ENCODE peak calls at places on chromosome 20, in nine cellular contexts. U is ovary, A is testis, L is neural crest cell, V is GM12865, K is Calu3, E is lung, D is adrenal gland, H is fibroblast of villous mesenchyme. X is an unnamed sample.

GRCh38 chr20:16350465-16350864 is 222.8 kb downstream of the KIF16B start:
- DNase-seq in U (no peak), K (no peak), H (no peak), L (no peak), E (no peak), V (no peak), D (no peak), A (no peak), X (no peak)

GRCh38 chr20:20549267-20549612 is 163.2 kb downstream of the RALGAPA2 start:
- DNase-seq in E (no peak), L (no peak), A (no peak), H (no peak), V (no peak), U (no peak), K (no peak), D (no peak), X (no peak)

GRCh38 chr20:10079964-10080363 is 45.2 kb downstream of the ANKEF1 start:
- DNase-seq in U (no peak), K (no peak), V (no peak), D (no peak), H (peak; percentile 32), A (no peak), L (no peak), E (no peak), X (no peak)

GRCh38 chr20:13017235-13017634 is 8.5 kb downstream of the SPTLC3 start:
- DNase-seq in K (no peak), U (no peak), D (peak; percentile 14), V (no peak), A (no peak), H (peak; percentile 33), E (no peak), L (no peak), X (no peak)

GRCh38 chr20:36575066-36575743 is 1.8 kb downstream of the TGIF2 start:
- DNase-seq in K (peak; percentile 74), D (peak; percentile 79), E (peak; percentile 36), A (peak; percentile 76), L (no peak), U (peak; percentile 85), H (peak; percentile 74), V (peak; percentile 51), X (peak; percentile 48)

GRCh38 chr20:37295001-37295400 is 5.5 kb downstream of the MANBAL start:
- DNase-seq in V (peak; percentile 47), D (peak; percentile 86), A (no peak), U (no peak), K (peak; percentile 59), E (no peak), H (peak; percentile 97), L (no peak), X (no peak)

GRCh38 chr20:14717124-14718004 is 380.0 kb upstream of the FLRT3 start:
- DNase-seq in V (peak; percentile 56), A (no peak), H (no peak), L (no peak), U (no peak), K (no peak), E (no peak), D (no peak), X (no peak)

GRCh38 chr20:37841389-37841788 is 61.5 kb upstream of the VSTM2L start:
- DNase-seq in D (no peak), U (no peak), E (no peak), H (no peak), L (no peak), V (no peak), A (no peak), K (no peak), X (no peak)

GRCh38 chr20:772806-773205 is 4.5 kb upstream of the SLC52A3 start:
- DNase-seq in K (no peak), A (no peak), L (no peak), E (no peak), D (no peak), V (no peak), U (no peak), H (no peak), X (no peak)

GRCh38 chr20:25453035-25453810 is 45.8 kb downstream of the GINS1 start:
- DNase-seq in D (no peak), A (no peak), K (no peak), V (no peak), L (no peak), U (no peak), H (peak; percentile 75), E (no peak), X (no peak)

GRCh38 chr20:11108102-11108842 is 434.5 kb upstream of the JAG1 start:
- DNase-seq in K (no peak), H (no peak), A (no peak), V (no peak), E (no peak), D (no peak), U (no peak), L (no peak), X (no peak)

GRCh38 chr20:258963-259362 is 1.4 kb downstream of the DEFB132 start:
- DNase-seq in H (peak; percentile 36), D (no peak), L (no peak), V (peak; percentile 37), U (no peak), K (peak; percentile 14), E (no peak), A (no peak), X (no peak)

GRCh38 chr20:20215976-20216727 is 151.8 kb upstream of the INSM1 start:
- DNase-seq in U (no peak), E (no peak), V (peak; percentile 64), H (no peak), D (no peak), L (no peak), A (no peak), K (no peak), X (no peak)

GRCh38 chr20:35991142-35991771 is 22.9 kb downstream of the CNBD2 start:
- DNase-seq in A (peak; percentile 35), L (no peak), E (no peak), D (peak; percentile 29), V (peak; percentile 31), U (no peak), K (peak; percentile 72), H (peak; percentile 23), X (no peak)

GRCh38 chr20:19252670-19253120 is 40.3 kb downstream of the SLC24A3 start:
- DNase-seq in U (no peak), A (no peak), L (no peak), H (peak; percentile 87), V (no peak), D (no peak), K (no peak), E (peak; percentile 64), X (no peak)

GRCh38 chr20:539848-540247 is 3.7 kb downstream of the CSNK2A1 start:
- DNase-seq in U (no peak), E (no peak), K (no peak), D (no peak), H (peak; percentile 85), L (no peak), V (no peak), A (peak; percentile 40), X (no peak)

GRCh38 chr20:58550661-58551060 is 35.5 kb upstream of the APCDD1L start:
- DNase-seq in V (no peak), H (peak; percentile 89), D (peak; percentile 72), K (no peak), A (peak; percentile 9), U (no peak), L (no peak), E (no peak), X (no peak)

GRCh38 chr20:2806351-2806701 is 5.9 kb upstream of the CPXM1 start:
- DNase-seq in E (no peak), H (no peak), V (no peak), D (no peak), K (no peak), L (no peak), A (no peak), U (no peak), X (no peak)

GRCh38 chr20:53352727-53353440 is 240.8 kb downstream of the ZNF217 start:
- DNase-seq in L (no peak), A (no peak), V (no peak), D (no peak), H (peak; percentile 52), E (no peak), K (no peak), U (no peak), X (no peak)

GRCh38 chr20:33160681-33161080 is 7.3 kb upstream of the BPIFA2 start:
- DNase-seq in L (no peak), E (no peak), A (no peak), D (no peak), U (no peak), K (no peak), V (no peak), H (no peak), X (no peak)

GRCh38 chr20:33162753-33163152 is 5.2 kb upstream of the BPIFA2 start:
- DNase-seq in L (no peak), K (no peak), D (no peak), E (no peak), V (peak; percentile 17), A (no peak), U (no peak), H (no peak), X (peak; percentile 17)

GRCh38 chr20:33164763-33165095 is 3.2 kb upstream of the BPIFA2 start:
- DNase-seq in U (no peak), E (no peak), V (no peak), D (no peak), L (no peak), K (no peak), H (no peak), A (no peak), X (no peak)

GRCh38 chr20:33163856-33164762 is 3.9 kb upstream of the BPIFA2 start:
- DNase-seq in U (no peak), D (no peak), L (no peak), E (no peak), H (no peak), A (no peak), K (no peak), V (no peak), X (no peak)

GRCh38 chr20:33162313-33162712 is 5.6 kb upstream of the BPIFA2 start:
- DNase-seq in K (no peak), V (no peak), E (no peak), D (no peak), U (no peak), H (no peak), A (no peak), L (no peak), X (no peak)
- TF ChIP-seq CTCF in K (no peak), V (no peak), E (no peak), D (no peak), U (no peak), H (no peak), A (no peak), L (no peak), X (no peak)

GRCh38 chr20:23023621-23024187 is 11.4 kb upstream of the SSTR4 start:
- DNase-seq in K (no peak), L (no peak), D (no peak), H (no peak), E (no peak), A (no peak), V (no peak), U (no peak), X (no peak)
- TF ChIP-seq CTCF in K (no peak), L (no peak), D (no peak), H (no peak), E (no peak), A (no peak), V (peak; percentile 3), U (no peak), X (no peak)

GRCh38 chr20:48633620-48634257 is 194.1 kb downstream of the PREX1 start:
- DNase-seq in H (no peak), A (no peak), K (no peak), V (no peak), D (no peak), E (no peak), L (no peak), U (no peak), X (no peak)
- TF ChIP-seq CTCF in H (no peak), A (no peak), K (no peak), V (no peak), D (no peak), E (no peak), L (no peak), U (no peak), X (no peak)

GRCh38 chr20:63441777-63442493 is 30.5 kb downstream of the KCNQ2 start:
- DNase-seq in H (peak; percentile 30), U (no peak), D (peak; percentile 59), E (no peak), V (peak; percentile 60), A (peak; percentile 74), K (peak; percentile 87), L (peak; percentile 38), X (no peak)
- TF ChIP-seq CTCF in H (peak; percentile 43), U (no peak), D (no peak), E (no peak), V (peak; percentile 68), A (peak; percentile 36), K (peak; percentile 54), L (peak; percentile 52), X (peak; percentile 18)